ENCODE peak calls at places on chromosomes 1 and 21, in five cellular contexts. One of them, this sample, is unnamed.

GRCh38 chr1:51518730-51519047 is 377 bp downstream of the EPS15 start:
- DNase-seq in GM04504: no peak
- DNase-seq in stimulated activated effector memory CD8-positive, alpha-beta T cell treated with anti-CD3 and anti-CD28 coated beads, Interleukin-12 subunit alpha, Interleukin-12 subunit beta, amount 100 ng/mL, for 72 hours: no peak
- DNase-seq in 8988T: no peak
- DNase-seq in HTR-8/SVneo: no peak
- DNase-seq in this sample: no peak

GRCh38 chr1:9261496-9261895 is 26.9 kb downstream of the H6PD start:
- DNase-seq in stimulated activated effector memory CD8-positive, alpha-beta T cell treated with anti-CD3 and anti-CD28 coated beads, Interleukin-12 subunit alpha, Interleukin-12 subunit beta, amount 100 ng/mL, for 72 hours: no peak
- DNase-seq in 8988T: no peak
- DNase-seq in HTR-8/SVneo: no peak
- DNase-seq in GM04504: no peak
- DNase-seq in this sample: no peak

GRCh38 chr1:17573518-17574041 is 34.1 kb downstream of the ARHGEF10L start:
- DNase-seq in 8988T: no peak
- DNase-seq in GM04504: no peak
- DNase-seq in stimulated activated effector memory CD8-positive, alpha-beta T cell treated with anti-CD3 and anti-CD28 coated beads, Interleukin-12 subunit alpha, Interleukin-12 subunit beta, amount 100 ng/mL, for 72 hours: no peak
- DNase-seq in HTR-8/SVneo: no peak
- DNase-seq in this sample: no peak

GRCh38 chr21:39938086-39938611 is 70.9 kb downstream of the PCP4 start:
- DNase-seq in GM04504: no peak
- DNase-seq in stimulated activated effector memory CD8-positive, alpha-beta T cell treated with anti-CD3 and anti-CD28 coated beads, Interleukin-12 subunit alpha, Interleukin-12 subunit beta, amount 100 ng/mL, for 72 hours: no peak
- DNase-seq in 8988T: no peak
- DNase-seq in HTR-8/SVneo: no peak
- DNase-seq in this sample: no peak

GRCh38 chr21:36535618-36536241 is 55.8 kb upstream of the CLDN14 start:
- DNase-seq in GM04504: no peak
- DNase-seq in HTR-8/SVneo: no peak
- DNase-seq in 8988T: no peak
- DNase-seq in stimulated activated effector memory CD8-positive, alpha-beta T cell treated with anti-CD3 and anti-CD28 coated beads, Interleukin-12 subunit alpha, Interleukin-12 subunit beta, amount 100 ng/mL, for 72 hours: no peak
- DNase-seq in this sample: no peak

GRCh38 chr1:114318951-114319350 is 165.3 kb upstream of the SYT6 start:
- DNase-seq in GM04504: no peak
- DNase-seq in HTR-8/SVneo: no peak
- DNase-seq in stimulated activated effector memory CD8-positive, alpha-beta T cell treated with anti-CD3 and anti-CD28 coated beads, Interleukin-12 subunit alpha, Interleukin-12 subunit beta, amount 100 ng/mL, for 72 hours: no peak
- DNase-seq in 8988T: no peak
- DNase-seq in this sample: no peak

GRCh38 chr21:32256873-32257620 is 21.8 kb downstream of the MIS18A start:
- DNase-seq in stimulated activated effector memory CD8-positive, alpha-beta T cell treated with anti-CD3 and anti-CD28 coated beads, Interleukin-12 subunit alpha, Interleukin-12 subunit beta, amount 100 ng/mL, for 72 hours: no peak
- DNase-seq in 8988T: no peak
- DNase-seq in HTR-8/SVneo: peak
- DNase-seq in GM04504: peak
- DNase-seq in this sample: peak

GRCh38 chr1:1063945-1064831 is 9.9 kb downstream of the RNF223 start:
- DNase-seq in stimulated activated effector memory CD8-positive, alpha-beta T cell treated with anti-CD3 and anti-CD28 coated beads, Interleukin-12 subunit alpha, Interleukin-12 subunit beta, amount 100 ng/mL, for 72 hours: peak
- DNase-seq in 8988T: peak
- DNase-seq in HTR-8/SVneo: peak
- DNase-seq in GM04504: no peak
- DNase-seq in this sample: peak

GRCh38 chr1:161139765-161140164 is 7.3 kb upstream of the DEDD start:
- DNase-seq in stimulated activated effector memory CD8-positive, alpha-beta T cell treated with anti-CD3 and anti-CD28 coated beads, Interleukin-12 subunit alpha, Interleukin-12 subunit beta, amount 100 ng/mL, for 72 hours: no peak
- DNase-seq in GM04504: no peak
- DNase-seq in 8988T: no peak
- DNase-seq in HTR-8/SVneo: no peak
- DNase-seq in this sample: no peak

This sample was measured in HFF-Myc.